ENCODE peak calls at places on chromosomes 1 and 21, in seven cellular contexts. T is GM12865, I is mucosa of descending colon, M is A549, P is spleen, K is uterus, U is PC-3. W is an unnamed sample.

GRCh38 chr1:11617314-11617713 is 36.9 kb downstream of the FBXO2 start:
- DNase-seq in T (no peak), I (peak), M (peak), P (no peak), K (no peak), U (peak), W (no peak)

GRCh38 chr1:47409311-47410085 is 6.6 kb upstream of the FOXE3 start:
- DNase-seq in T (no peak), I (no peak), M (no peak), P (no peak), K (no peak), U (no peak), W (peak)

GRCh38 chr1:202571719-202572339 is 138.4 kb downstream of the SYT2 start:
- DNase-seq in T (peak), I (peak), M (peak), P (no peak), K (no peak), U (peak), W (peak)

GRCh38 chr1:21913763-21914162 is 23.3 kb downstream of the HSPG2 start:
- DNase-seq in T (peak), I (no peak), M (no peak), P (no peak), K (no peak), U (no peak), W (no peak)

GRCh38 chr21:45109831-45110492 is 35.6 kb downstream of the ADARB1 start:
- DNase-seq in T (peak), I (peak), M (no peak), P (no peak), K (no peak), U (no peak), W (no peak)

GRCh38 chr1:215643592-215644321 is 76.7 kb downstream of the KCTD3 start:
- DNase-seq in T (no peak), I (no peak), M (no peak), P (no peak), K (no peak), U (no peak), W (no peak)

GRCh38 chr1:203607169-203607873 is 19.3 kb upstream of the ATP2B4 start:
- DNase-seq in T (peak), I (peak), M (no peak), P (peak), K (no peak), U (peak), W (peak)

GRCh38 chr1:66402194-66402593 is 131.8 kb upstream of the SGIP1 start:
- DNase-seq in T (peak), I (peak), M (no peak), P (peak), K (peak), U (no peak), W (peak)

GRCh38 chr1:211705439-211706205 is 30.2 kb upstream of the NEK2 start:
- DNase-seq in T (no peak), I (no peak), M (no peak), P (no peak), K (no peak), U (peak), W (no peak)

GRCh38 chr1:227959325-227959860 is 11.7 kb upstream of the WNT9A start:
- DNase-seq in T (no peak), I (no peak), M (no peak), P (peak), K (no peak), U (no peak), W (no peak)

GRCh38 chr1:230976825-230977747 is 1.6 kb downstream of the TTC13 start:
- DNase-seq in T (peak), I (no peak), M (no peak), P (peak), K (no peak), U (no peak), W (no peak)

GRCh38 chr21:41530366-41530765 is 22.4 kb upstream of the TMPRSS2 start:
- DNase-seq in T (no peak), I (no peak), M (no peak), P (no peak), K (no peak), U (no peak), W (no peak)

GRCh38 chr1:117612517-117613248 is 6.8 kb downstream of the TENT5C start:
- DNase-seq in T (no peak), I (peak), M (peak), P (no peak), K (peak), U (peak), W (no peak)

GRCh38 chr1:83807792-83808191 is 191.1 kb downstream of the TTLL7 start:
- DNase-seq in T (no peak), I (no peak), M (no peak), P (no peak), K (no peak), U (no peak), W (no peak)

GRCh38 chr1:6727535-6727934 is 25.9 kb upstream of the DNAJC11 start:
- DNase-seq in T (peak), I (peak), M (peak), P (peak), K (peak), U (peak), W (peak)

GRCh38 chr1:15016526-15016925 is 137.0 kb upstream of the TMEM51 start:
- DNase-seq in T (no peak), I (no peak), M (no peak), P (no peak), K (no peak), U (no peak), W (no peak)

GRCh38 chr1:156740307-156740678 is 595 bp downstream of the MRPL24 start:
- DNase-seq in T (no peak), I (no peak), M (no peak), P (no peak), K (no peak), U (peak), W (no peak)

GRCh38 chr1:232123775-232124659 is 497.4 kb downstream of the DISC1 start:
- DNase-seq in T (no peak), I (no peak), M (no peak), P (no peak), K (no peak), U (peak), W (peak)

GRCh38 chr21:43958364-43959158 is 53.5 kb upstream of the TRAPPC10 start:
- DNase-seq in T (peak), I (no peak), M (no peak), P (no peak), K (no peak), U (no peak), W (no peak)

GRCh38 chr1:205693421-205693991 is 13.2 kb upstream of the SLC45A3 start:
- DNase-seq in T (no peak), I (no peak), M (no peak), P (peak), K (no peak), U (no peak), W (no peak)

GRCh38 chr1:204493882-204494280 is 724 bp downstream of the PIK3C2B start:
- DNase-seq in T (peak), I (peak), M (peak), P (peak), K (no peak), U (peak), W (no peak)

GRCh38 chr21:37153935-37154350 is 80.9 kb downstream of the TTC3 start:
- DNase-seq in T (no peak), I (peak), M (no peak), P (no peak), K (peak), U (peak), W (peak)

GRCh38 chr1:160161965-160162705 is 10.7 kb downstream of the ATP1A4 start:
- DNase-seq in T (peak), I (no peak), M (no peak), P (no peak), K (no peak), U (no peak), W (peak)

GRCh38 chr1:228307218-228308023 is 99.2 kb downstream of the TRIM11 start:
- DNase-seq in T (no peak), I (no peak), M (no peak), P (peak), K (no peak), U (no peak), W (no peak)

GRCh38 chr1:219126267-219126862 is 47.3 kb upstream of the LYPLAL1 start:
- DNase-seq in T (no peak), I (no peak), M (no peak), P (no peak), K (no peak), U (no peak), W (peak)
- TF ChIP-seq CTCF in T (no peak), I (no peak), M (no peak), P (no peak), K (no peak), U (no peak), W (no peak)

GRCh38 chr1:23800396-23801337 is at the start of gene GALE:
- DNase-seq in T (peak), I (peak), M (peak), P (peak), K (peak), U (peak), W (peak)

GRCh38 chr1:23801338-23801748 is 789 bp upstream of the GALE start:
- DNase-seq in T (no peak), I (no peak), M (no peak), P (peak), K (no peak), U (peak), W (no peak)

GRCh38 chr1:23799570-23800395 is 771 bp downstream of the GALE start:
- DNase-seq in T (peak), I (peak), M (peak), P (peak), K (peak), U (peak), W (peak)

GRCh38 chr1:23803674-23804073 is 3.1 kb upstream of the GALE start:
- DNase-seq in T (no peak), I (no peak), M (no peak), P (peak), K (no peak), U (no peak), W (no peak)

DNA sequence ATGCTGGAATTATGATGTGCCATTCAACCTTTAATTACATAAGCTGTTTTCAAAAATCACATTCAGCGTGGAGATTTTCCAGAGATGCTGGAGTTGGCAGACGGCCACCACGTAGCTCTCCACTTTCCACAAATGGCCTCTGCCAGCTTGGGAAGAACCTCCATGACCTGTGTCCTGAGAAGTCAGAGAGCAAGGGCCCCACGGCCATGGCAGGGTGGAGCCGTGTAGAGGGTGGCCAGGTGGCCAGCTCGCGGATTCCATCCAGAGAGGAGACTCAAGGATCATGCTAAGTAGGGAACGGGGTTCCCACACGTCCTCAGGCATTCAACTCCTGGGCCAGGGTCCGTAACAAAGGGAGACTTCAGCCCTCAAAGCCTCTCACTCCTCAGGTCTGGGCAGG is 1.3 kb upstream of the GALE start:
- DNase-seq in T (no peak), I (no peak), M (no peak), P (peak), K (no peak), U (no peak), W (no peak)
- H3K4me3 ChIP-seq in T (no peak), I (no peak), M (no peak), P (no peak), K (no peak), U (peak), W (no peak)

DNA sequence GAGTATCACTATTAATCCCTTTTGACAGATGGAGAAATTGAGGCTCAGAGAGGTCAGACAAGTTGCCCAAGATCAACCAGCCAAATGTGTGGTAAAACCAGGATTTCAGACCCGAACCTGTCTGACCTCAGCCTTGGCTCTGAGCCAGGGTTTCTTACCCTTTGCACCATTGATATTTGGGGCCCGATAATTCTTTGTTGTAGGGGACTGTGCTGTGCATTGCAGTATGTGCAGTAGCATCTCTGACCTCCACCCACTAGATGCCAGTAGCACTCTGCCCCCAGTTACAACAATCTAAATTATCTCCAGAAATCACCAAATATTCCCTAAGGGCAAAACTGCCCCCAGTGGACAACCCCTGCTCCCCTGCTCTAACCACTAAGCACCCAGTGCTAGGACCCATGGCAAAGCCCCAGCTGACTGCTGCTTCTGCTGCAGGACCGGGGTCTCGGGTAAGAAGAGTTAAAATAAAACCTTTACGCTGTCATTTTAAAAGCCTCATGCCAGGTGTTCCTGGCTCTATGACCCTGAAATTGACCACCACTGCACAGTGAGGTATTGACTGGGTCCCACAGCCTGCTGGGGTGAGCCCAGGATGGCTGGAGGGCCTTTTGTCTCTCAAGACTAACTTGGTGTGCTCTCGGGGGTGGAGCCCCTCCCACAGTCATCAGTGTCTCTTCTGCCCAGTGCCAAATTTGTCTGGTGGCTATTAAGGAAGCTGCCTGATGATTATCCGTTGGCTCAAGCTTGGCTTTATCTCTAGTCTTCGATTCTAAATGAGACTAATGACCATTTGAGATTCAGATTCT is 5.6 kb upstream of the MAN1C1 start:
- DNase-seq in T (peak), I (no peak), M (no peak), P (no peak), K (no peak), U (peak), W (peak)
- TF ChIP-seq CTCF in T (peak), I (no peak), M (no peak), P (no peak), K (peak), U (peak), W (peak)

DNA sequence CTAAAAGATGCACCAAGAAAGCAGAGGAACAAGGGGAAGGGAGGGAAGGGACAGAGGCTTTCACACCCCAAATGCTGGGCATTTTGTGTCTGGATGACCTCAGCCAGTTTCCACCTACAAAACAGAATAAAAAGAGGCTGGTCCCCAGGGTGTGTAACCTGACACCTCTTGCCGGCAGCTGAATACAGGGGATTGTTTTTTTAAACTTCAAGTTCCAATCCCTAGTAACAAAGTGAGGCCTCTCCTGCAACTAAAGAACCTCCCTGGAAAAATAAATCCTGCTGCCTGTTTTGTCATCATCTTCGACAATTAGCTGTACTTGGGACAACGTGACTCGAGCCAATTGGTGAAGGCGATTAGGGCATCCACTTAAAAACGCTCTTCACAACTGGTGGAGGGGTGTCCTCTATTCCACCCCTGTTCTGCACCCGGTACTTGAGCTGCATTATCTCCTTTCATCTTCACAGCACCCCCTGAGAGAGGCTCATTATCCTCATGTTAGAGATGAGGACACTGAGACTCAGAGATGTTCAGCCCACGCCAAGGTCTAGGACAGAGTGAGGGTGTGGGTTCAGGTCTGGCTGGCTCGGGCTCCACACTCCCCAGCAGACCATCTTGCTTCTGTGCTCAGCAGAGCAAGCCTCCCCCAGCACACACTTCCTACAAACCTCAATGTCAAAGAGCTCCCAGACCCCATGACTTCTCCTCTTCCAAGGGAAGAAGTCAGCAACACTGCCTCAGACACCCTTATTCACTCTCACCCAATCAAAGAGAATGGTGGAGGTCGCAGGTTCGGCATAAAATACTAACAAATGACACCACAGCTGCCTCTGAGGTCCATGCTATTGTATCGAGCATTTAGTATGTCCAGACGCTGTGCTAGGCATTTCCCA is 15.2 kb downstream of the ITPKB start:
- DNase-seq in T (no peak), I (no peak), M (no peak), P (no peak), K (peak), U (peak), W (peak)
- H3K4me3 ChIP-seq in T (no peak), I (no peak), M (no peak), P (no peak), K (no peak), U (no peak), W (no peak)

DNA sequence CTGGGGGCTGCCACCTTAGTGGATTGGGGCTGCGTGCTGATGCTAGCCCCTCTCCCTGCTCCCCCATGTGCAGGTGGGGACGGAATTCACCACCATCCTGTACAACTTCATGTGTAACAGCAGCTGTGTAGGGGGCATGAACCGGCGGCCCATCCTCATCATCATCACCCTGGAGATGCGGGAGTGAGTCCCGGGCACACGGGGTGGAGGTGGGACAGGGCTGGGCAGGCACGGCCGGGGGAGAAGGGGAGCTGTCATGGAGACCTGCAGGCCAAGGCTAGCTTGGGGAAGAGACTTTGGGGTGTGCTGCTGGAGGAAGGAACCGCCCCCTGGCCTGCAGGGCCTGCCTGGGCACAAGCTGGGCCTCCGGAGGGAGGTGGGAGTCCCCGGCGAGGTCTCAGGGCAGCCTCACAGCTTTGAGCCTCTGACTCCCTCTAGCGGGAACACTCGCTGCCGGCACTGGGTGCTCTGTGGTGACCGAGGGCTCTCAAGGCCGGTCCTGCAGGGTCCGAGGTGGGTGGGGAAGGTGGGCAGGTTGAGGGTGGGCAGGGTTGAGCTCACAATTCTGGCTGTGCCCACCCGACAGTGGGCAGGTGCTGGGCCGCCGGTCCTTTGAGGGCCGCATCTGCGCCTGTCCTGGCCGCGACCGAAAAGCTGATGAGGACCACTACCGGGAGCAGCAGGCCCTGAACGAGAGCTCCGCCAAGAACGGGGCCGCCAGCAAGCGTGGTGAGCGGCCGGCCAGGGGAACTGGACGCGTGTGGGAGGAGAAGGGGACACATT is 25.0 kb upstream of the CCDC27 start:
- DNase-seq in T (peak), I (peak), M (peak), P (no peak), K (no peak), U (peak), W (peak)
- TF ChIP-seq CTCF in T (peak), I (no peak), M (peak), P (no peak), K (no peak), U (peak), W (peak)

DNA sequence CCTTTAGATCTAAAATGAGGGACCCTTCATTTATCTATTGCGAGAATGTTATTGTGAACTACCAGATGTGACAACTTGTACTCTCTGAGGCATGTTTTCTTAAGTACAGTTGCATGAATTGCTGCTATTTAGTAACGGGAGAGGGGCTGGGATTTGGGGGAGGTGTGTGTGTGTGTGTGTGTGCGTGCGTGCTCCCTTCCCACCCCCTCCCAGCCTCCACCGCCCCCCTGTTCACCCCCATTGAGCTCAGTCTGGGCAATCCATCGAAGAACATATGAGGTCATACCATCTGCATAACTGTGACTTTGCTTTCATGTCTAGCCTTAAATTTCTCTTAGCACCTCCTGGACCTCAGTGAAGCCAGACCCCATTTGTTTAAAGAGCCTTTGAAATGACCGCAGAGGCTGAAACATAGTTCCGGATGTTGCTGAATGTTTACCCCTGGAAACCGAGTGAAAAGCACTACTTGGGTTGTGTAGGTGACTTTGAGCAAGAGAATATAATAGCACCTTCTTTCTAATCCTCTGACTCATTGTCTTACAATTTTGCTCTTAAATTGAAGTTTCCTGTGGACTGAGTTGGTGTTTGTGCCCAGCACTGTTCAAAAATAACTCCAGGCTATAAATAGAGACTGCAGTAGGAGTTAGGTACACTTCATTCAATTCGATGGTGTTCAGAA is 75.4 kb downstream of the UBE4B start:
- DNase-seq in T (no peak), I (no peak), M (no peak), P (no peak), K (no peak), U (peak), W (peak)
- H3K4me3 ChIP-seq in T (no peak), I (no peak), M (no peak), P (no peak), K (no peak), U (no peak), W (no peak)

GRCh38 chr1:154405762-154406571 is 824 bp downstream of the IL6R start:
- DNase-seq in T (peak), I (peak), M (peak), P (peak), K (peak), U (peak), W (peak)
- TF ChIP-seq CTCF in T (peak), I (no peak), M (peak), P (peak), K (peak), U (peak), W (peak)